ENCODE peak calls at places on chromosomes 13 and 19, in six cellular contexts. C is esophagus squamous epithelium, N is prostate gland, H is dorsolateral prefrontal cortex, W is right atrium auricular region, I is RWPE2. F is an unnamed sample.

GRCh38 chr13:66348745-66349720 is 881.1 kb downstream of the PCDH9 start:
- DNase-seq in N (no peak), C (no peak), W (no peak), I (no peak), H (no peak), F (peak; percentile 17)

GRCh38 chr19:32651729-32652140 is 23.2 kb downstream of the ANKRD27 start:
- DNase-seq in W (no peak), C (no peak), I (no peak), H (no peak), N (no peak), F (no peak)

GRCh38 chr13:28459911-28460310 is 35.0 kb downstream of the FLT1 start:
- DNase-seq in C (no peak), I (no peak), H (no peak), W (no peak), N (no peak), F (no peak)

GRCh38 chr13:30898721-30899188 is 7.3 kb upstream of the MEDAG start:
- DNase-seq in H (no peak), I (no peak), C (no peak), W (peak; percentile 83), N (no peak), F (no peak)

GRCh38 chr13:112844879-112845278 is 124.1 kb upstream of the MCF2L start:
- DNase-seq in C (no peak), N (no peak), H (no peak), I (no peak), W (no peak), F (no peak)

GRCh38 chr13:109784590-109785140 is 1.7 kb downstream of the IRS2 start:
- DNase-seq in I (peak; percentile 72), W (no peak), C (no peak), H (peak; percentile 72), N (peak; percentile 75), F (peak; percentile 68)

GRCh38 chr13:75145926-75146325 is 336.0 kb downstream of the TBC1D4 start:
- DNase-seq in C (no peak), W (no peak), H (no peak), N (no peak), I (no peak), F (no peak)

GRCh38 chr13:39847336-39847735 is 191.9 kb downstream of the COG6 start:
- DNase-seq in C (no peak), N (no peak), I (no peak), H (no peak), W (no peak), F (no peak)

GRCh38 chr19:35249146-35249847 is 495 bp downstream of the LSR start:
- DNase-seq in H (no peak), N (peak; percentile 26), C (no peak), W (peak; percentile 32), I (no peak), F (no peak)

GRCh38 chr19:8363803-8364771 is at the start of gene ANGPTL4:
- DNase-seq in W (peak; percentile 90), I (no peak), H (peak; percentile 53), N (peak; percentile 75), C (no peak), F (peak; percentile 70)

GRCh38 chr19:18102916-18103542 is 5.5 kb downstream of the MAST3 start:
- DNase-seq in H (no peak), I (no peak), W (no peak), N (no peak), C (no peak), F (no peak)
- H3K27ac ChIP-seq in H (peak overlapping the region; percentile 36), I (no peak overlapping the region), W (no peak overlapping the region), N (no peak overlapping the region), C (no peak overlapping the region), F (no peak overlapping the region)

GRCh38 chr19:12696366-12697335 is at the start of gene FBXW9:
- DNase-seq in N (peak; percentile 95), I (peak; percentile 88), W (peak; percentile 99), C (peak; percentile 84), H (peak; percentile 96), F (peak; percentile 98)

GRCh38 chr19:12695997-12696365 is 450 bp downstream of the FBXW9 start:
- DNase-seq in C (no peak), I (no peak), H (no peak), W (no peak), N (no peak), F (no peak)

GRCh38 chr19:12694641-12695040 is 1.8 kb downstream of the FBXW9 start:
- DNase-seq in W (no peak), H (no peak), I (no peak), N (no peak), C (no peak), F (no peak)

GRCh38 chr19:12695514-12695913 is 917 bp downstream of the FBXW9 start:
- DNase-seq in C (no peak), N (no peak), W (no peak), I (no peak), H (no peak), F (no peak)

DNA sequence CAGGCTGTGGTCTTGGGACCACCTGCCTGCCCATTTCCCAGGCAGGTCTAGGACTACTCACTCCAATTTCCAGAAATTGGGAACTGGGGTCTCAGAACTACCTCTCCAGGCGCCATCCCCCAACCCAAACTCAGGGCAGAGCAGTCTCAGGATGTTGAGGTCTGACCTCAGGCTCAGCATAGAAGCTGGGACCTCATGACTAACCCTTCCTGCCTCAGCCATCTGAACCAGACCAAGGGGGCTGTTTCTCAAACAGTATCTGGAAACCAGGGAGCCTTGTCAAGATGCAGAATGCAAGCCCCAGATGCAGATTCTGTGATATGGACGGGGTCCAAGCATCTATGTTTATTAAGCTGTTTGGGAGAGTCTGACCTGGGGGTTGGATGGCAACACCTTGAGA is 1.3 kb downstream of the FBXW9 start:
- DNase-seq in H (no peak), C (no peak), W (no peak), I (no peak), N (no peak), F (no peak)
- H3K4me3 ChIP-seq in H (no peak overlapping the region), C (no peak overlapping the region), W (no peak overlapping the region), I (no peak overlapping the region), N (no peak overlapping the region), F (no peak overlapping the region)

GRCh38 chr13:23578411-23579071 is 8.3 kb downstream of the TNFRSF19 start:
- DNase-seq in C (no peak), N (peak; percentile 71), W (peak; percentile 83), H (peak; percentile 48), I (peak; percentile 71), F (peak; percentile 83)
- H3K27ac ChIP-seq in C (peak overlapping the region; percentile 98), N (peak overlapping the region; percentile 95), W (peak overlapping the region; percentile 95), H (no peak overlapping the region), I (no peak overlapping the region), F (peak overlapping the region; percentile 89)

DNA sequence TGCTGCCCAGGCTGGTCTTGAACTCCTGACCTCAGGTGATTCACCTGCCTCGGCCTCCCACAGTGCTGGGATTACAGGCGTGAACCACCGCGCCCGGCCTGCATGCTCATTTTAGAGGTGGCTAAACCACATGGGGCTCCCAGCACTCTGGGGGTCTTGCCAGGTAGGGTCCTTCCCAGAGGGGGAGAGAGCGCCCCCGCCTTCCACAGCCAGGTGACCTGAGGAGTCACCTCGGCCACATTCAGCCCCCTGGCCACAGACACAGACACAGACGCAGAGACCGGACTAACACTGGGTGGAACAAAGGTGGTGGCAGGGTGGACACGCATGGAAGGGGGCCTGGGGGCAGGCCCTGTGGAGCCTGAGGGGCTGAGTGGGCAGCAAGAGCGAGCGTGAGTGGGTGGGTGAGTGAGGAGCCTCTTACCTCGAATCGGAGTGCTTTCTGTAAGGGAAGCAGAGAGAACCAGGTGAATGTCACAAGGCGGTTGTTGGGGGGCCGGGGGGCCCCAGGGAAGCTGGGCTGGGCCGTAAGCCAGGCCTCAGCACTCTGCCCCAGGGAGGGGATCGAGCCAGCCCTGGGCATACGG is 80.1 kb downstream of the PTPRS start:
- DNase-seq in W (no peak), H (no peak), C (no peak), N (no peak), I (no peak), F (no peak)
- H3K4me3 ChIP-seq in W (no peak overlapping the region), H (no peak overlapping the region), C (peak overlapping the region; percentile 12), N (no peak overlapping the region), I (no peak overlapping the region), F (no peak overlapping the region)

DNA sequence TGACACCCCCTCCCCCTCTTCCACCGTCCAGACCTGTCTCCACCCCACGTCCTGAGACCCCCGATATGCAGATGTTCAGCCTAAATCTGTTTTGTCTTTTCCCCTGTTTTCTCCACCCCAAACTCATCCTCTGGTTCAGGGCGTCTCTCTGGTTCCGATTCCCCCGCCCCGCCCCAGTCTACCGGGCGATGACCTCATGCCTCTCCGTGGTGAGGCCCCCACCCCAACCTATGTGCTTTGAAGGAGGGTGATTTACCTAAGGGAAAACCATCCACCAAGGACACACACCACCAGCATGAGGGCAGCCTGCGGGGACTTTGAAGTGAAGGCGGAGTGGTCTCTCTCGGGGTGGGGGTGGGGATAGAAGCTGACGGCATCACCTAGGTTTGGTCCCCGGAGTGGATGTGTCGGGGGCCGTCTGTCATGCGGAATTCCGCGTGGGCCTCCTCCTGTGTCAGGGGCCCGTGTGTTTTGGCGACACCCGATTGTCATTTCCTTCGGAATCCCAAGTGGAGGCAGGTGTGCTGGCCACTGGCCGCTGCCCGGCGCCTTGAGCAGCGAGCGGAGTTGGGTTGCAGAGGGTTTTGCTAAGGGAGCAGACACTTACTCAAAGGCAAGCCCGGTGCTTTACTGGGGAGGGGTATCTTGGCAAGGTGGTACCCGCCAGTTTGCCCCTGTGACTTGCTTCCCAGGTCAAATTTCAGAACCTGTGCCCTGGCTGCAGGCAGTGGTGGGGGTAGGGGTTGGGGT is 1.4 kb downstream of the FZR1 start:
- DNase-seq in I (no peak), C (no peak), H (peak; percentile 45), N (peak; percentile 22), W (peak; percentile 61), F (peak; percentile 41)
- H3K27ac ChIP-seq in I (peak overlapping the region; percentile 74), C (peak overlapping the region; percentile 98), H (no peak overlapping the region), N (peak overlapping the region; percentile 74), W (peak overlapping the region; percentile 79), F (peak overlapping the region; percentile 91)

DNA sequence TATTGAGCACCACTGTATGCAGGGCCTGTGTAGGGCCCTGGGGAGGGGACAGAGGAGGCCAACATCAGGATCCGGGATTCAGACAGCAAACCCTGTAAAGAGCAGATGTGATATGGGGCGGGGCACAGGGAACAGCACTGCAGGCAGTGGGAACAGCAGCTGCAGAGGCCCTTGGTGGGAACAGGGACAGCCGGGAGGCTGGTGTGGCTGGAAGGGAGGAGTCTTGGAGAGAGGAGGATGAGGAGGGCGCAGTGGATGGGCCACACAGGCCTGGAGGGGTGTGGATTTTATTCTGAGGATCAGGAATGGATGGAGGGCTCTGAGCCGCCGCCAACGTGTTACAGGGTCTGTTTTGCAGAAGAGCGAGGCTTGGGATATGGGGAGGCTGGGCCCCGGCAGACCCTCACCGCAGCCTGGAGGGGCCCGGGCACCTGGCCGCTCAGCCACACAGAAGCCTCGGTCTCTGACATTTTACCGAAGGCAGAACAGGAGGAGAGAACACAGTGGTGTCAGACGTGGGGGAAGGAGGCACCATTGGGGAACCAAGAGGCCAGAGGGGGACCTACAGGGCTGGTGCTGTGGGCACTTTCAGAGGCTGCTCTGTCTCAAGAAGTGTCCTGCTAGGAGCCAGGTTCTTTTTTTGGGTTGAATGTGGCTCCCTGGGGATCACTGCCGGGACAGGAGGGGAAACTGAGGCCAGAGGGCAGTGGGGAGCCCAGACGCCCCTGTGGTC is 6.9 kb downstream of the EFNA2 start:
- DNase-seq in C (no peak), N (no peak), W (no peak), I (no peak), H (no peak), F (no peak)
- H3K4me3 ChIP-seq in C (no peak overlapping the region), N (no peak overlapping the region), W (no peak overlapping the region), I (no peak overlapping the region), H (no peak overlapping the region), F (no peak overlapping the region)

F was measured in body of pancreas.